ENCODE peak calls at places on chromosomes 3 and 15, in five cellular contexts. One of them, this sample, is unnamed.

GRCh38 chr3:76776927-76777326 is 263.0 kb upstream of the ROBO2 start:
- DNase-seq in B cell: no peak
- DNase-seq in IMR-90: no peak
- DNase-seq in colonic mucosa: no peak
- DNase-seq in AG09309: no peak
- DNase-seq in this sample: no peak

GRCh38 chr3:39249453-39250115 is 30.3 kb downstream of the CX3CR1 start:
- DNase-seq in B cell: no peak
- DNase-seq in IMR-90: no peak
- DNase-seq in colonic mucosa: no peak
- DNase-seq in AG09309: no peak
- DNase-seq in this sample: no peak

GRCh38 chr3:135865085-135865484 is 100.4 kb upstream of the PPP2R3A start:
- DNase-seq in B cell: no peak
- DNase-seq in IMR-90: peak
- DNase-seq in colonic mucosa: no peak
- DNase-seq in AG09309: no peak
- DNase-seq in this sample: no peak

GRCh38 chr3:194604837-194605236 is 28.4 kb downstream of the TMEM44 start:
- DNase-seq in B cell: no peak
- DNase-seq in IMR-90: no peak
- DNase-seq in colonic mucosa: no peak
- DNase-seq in AG09309: no peak
- DNase-seq in this sample: no peak

GRCh38 chr15:57495554-57496235 is 96.0 kb upstream of the MYZAP start:
- DNase-seq in B cell: no peak
- DNase-seq in IMR-90: no peak
- DNase-seq in colonic mucosa: no peak
- DNase-seq in AG09309: no peak
- DNase-seq in this sample: no peak

GRCh38 chr3:55416381-55416821 is 70.7 kb downstream of the WNT5A start:
- DNase-seq in B cell: no peak
- DNase-seq in IMR-90: peak
- DNase-seq in colonic mucosa: no peak
- DNase-seq in AG09309: peak
- DNase-seq in this sample: no peak

GRCh38 chr3:43796041-43796596 is 105.4 kb downstream of the ABHD5 start:
- DNase-seq in B cell: no peak
- DNase-seq in IMR-90: no peak
- DNase-seq in colonic mucosa: no peak
- DNase-seq in AG09309: no peak
- DNase-seq in this sample: no peak

GRCh38 chr3:171157980-171158379 is 131.5 kb upstream of the SLC2A2 start:
- DNase-seq in B cell: no peak
- DNase-seq in IMR-90: no peak
- DNase-seq in colonic mucosa: no peak
- DNase-seq in AG09309: no peak
- DNase-seq in this sample: no peak

GRCh38 chr15:43799945-43800285 is at the start of gene SERINC4:
- DNase-seq in B cell: no peak
- DNase-seq in IMR-90: no peak
- DNase-seq in colonic mucosa: no peak
- DNase-seq in AG09309: no peak
- DNase-seq in this sample: no peak

GRCh38 chr3:38205472-38205805 is 40.1 kb downstream of the OXSR1 start:
- DNase-seq in B cell: no peak
- DNase-seq in IMR-90: no peak
- DNase-seq in colonic mucosa: no peak
- DNase-seq in AG09309: no peak
- DNase-seq in this sample: no peak

GRCh38 chr3:60708191-60708975 is 542.9 kb downstream of the FHIT start:
- DNase-seq in B cell: no peak
- DNase-seq in IMR-90: peak
- DNase-seq in colonic mucosa: no peak
- DNase-seq in AG09309: no peak
- DNase-seq in this sample: no peak

GRCh38 chr3:196537319-196537984 is 22.3 kb upstream of the SMCO1 start:
- DNase-seq in B cell: peak
- DNase-seq in IMR-90: peak
- DNase-seq in colonic mucosa: peak
- DNase-seq in AG09309: no peak
- DNase-seq in this sample: no peak

GRCh38 chr3:37964716-37965115 is 25.9 kb upstream of the VILL start:
- DNase-seq in B cell: no peak
- DNase-seq in IMR-90: no peak
- DNase-seq in colonic mucosa: no peak
- DNase-seq in AG09309: no peak
- DNase-seq in this sample: no peak

GRCh38 chr3:38726751-38727150 is 77.3 kb upstream of the SCN5A start:
- DNase-seq in B cell: no peak
- DNase-seq in IMR-90: no peak
- DNase-seq in colonic mucosa: no peak
- DNase-seq in AG09309: no peak
- DNase-seq in this sample: no peak

GRCh38 chr3:167406876-167407492 is 26.9 kb upstream of the ZBBX start:
- DNase-seq in B cell: no peak
- DNase-seq in IMR-90: peak
- DNase-seq in colonic mucosa: no peak
- DNase-seq in AG09309: no peak
- DNase-seq in this sample: no peak
- TF ChIP-seq CTCF in B cell: peak
- TF ChIP-seq CTCF in IMR-90: peak
- TF ChIP-seq CTCF in colonic mucosa: no peak
- TF ChIP-seq CTCF in AG09309: no peak
- TF ChIP-seq CTCF in this sample: no peak

GRCh38 chr3:23676093-23676492 is 129.7 kb upstream of the UBE2E1 start:
- DNase-seq in B cell: no peak
- DNase-seq in IMR-90: peak
- DNase-seq in colonic mucosa: no peak
- DNase-seq in AG09309: no peak
- DNase-seq in this sample: no peak
- TF ChIP-seq CTCF in B cell: no peak
- TF ChIP-seq CTCF in IMR-90: peak
- TF ChIP-seq CTCF in colonic mucosa: no peak
- TF ChIP-seq CTCF in AG09309: no peak
- TF ChIP-seq CTCF in this sample: no peak

DNA sequence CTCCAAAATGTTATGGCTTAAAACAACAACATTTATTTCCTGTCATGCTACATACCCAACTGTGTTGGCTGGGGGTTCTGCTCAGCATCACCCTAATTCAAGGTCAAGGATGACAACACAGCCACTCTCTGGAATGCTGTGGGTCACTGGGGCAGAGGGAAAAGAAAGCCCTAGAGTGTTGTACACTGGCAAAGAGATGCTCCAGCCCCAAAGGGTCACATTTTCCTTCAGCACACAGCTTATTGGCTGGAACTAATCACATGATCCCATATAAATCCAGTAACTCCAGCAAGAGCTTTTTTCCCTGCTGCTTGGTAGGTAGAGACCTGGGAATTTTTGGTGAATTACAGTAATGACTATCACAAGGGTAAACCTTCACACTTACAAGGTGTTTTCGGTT is 1041.4 kb downstream of the NTRK3 start:
- DNase-seq in B cell: no peak
- DNase-seq in IMR-90: no peak
- DNase-seq in colonic mucosa: no peak
- DNase-seq in AG09309: no peak
- DNase-seq in this sample: no peak
- TF ChIP-seq CTCF in B cell: no peak
- TF ChIP-seq CTCF in IMR-90: no peak
- TF ChIP-seq CTCF in colonic mucosa: no peak
- TF ChIP-seq CTCF in AG09309: no peak
- TF ChIP-seq CTCF in this sample: no peak

DNA sequence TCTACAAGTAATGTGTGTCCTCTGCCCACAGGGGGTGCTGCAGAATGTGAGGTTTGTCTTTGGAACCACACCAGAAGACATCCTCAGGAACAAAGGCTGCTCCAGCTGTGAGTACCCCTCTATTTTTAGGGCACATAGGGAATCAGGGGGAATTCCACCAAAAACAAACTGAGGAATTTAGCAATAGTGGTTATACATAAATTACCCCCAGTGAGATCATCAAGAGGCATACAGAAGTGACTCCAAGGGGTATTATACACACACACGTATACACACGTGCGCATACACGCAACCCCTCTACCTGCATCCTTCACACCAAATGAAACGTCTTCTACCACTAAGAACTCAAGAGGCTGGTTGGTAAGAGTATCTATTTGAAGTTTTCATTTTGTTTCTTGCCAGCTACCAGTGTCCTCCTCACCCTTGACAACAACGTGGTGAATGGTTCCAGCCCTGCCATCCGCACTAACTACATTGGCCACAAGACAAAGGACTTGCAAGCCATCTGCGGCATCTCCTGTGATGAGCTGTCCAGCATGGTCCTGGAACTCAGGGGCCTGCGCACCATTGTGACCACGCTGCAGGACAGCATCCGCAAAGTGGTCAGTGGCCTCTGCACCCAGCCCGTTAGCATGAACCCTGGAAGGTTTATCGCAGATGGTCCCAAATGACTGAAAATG is 2.8 kb downstream of the THBS1 start:
- DNase-seq in B cell: no peak
- DNase-seq in IMR-90: peak
- DNase-seq in colonic mucosa: peak
- DNase-seq in AG09309: peak
- DNase-seq in this sample: no peak
- TF ChIP-seq CTCF in B cell: no peak
- TF ChIP-seq CTCF in IMR-90: peak
- TF ChIP-seq CTCF in colonic mucosa: no peak
- TF ChIP-seq CTCF in AG09309: peak
- TF ChIP-seq CTCF in this sample: no peak

DNA sequence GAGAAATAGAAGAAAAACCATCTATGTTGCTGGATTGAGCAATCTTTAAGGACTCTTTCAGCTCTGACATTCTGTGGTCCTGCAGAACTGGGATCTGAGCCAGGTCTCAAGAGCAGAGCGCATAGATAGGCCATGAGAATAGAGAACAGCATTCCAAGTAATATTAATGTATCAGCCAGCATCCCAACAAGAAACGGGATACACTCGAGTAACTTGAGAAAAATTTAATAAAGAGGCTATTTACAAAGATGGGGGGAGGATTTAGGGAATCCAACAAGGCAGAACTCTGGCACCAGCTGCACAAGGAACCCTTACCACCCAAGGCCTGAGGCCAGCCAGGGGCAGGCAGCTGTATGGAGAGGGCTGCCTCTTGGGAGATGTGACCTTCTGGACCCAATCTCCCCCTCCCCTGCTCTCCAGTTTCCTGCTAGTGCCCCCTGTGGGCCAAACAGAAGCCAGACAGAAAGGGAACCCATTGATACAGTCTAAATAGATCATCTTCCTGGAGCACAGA is 8.2 kb downstream of the TMOD2 start:
- DNase-seq in B cell: no peak
- DNase-seq in IMR-90: peak
- DNase-seq in colonic mucosa: peak
- DNase-seq in AG09309: peak
- DNase-seq in this sample: no peak
- TF ChIP-seq CTCF in B cell: no peak
- TF ChIP-seq CTCF in IMR-90: peak
- TF ChIP-seq CTCF in colonic mucosa: no peak
- TF ChIP-seq CTCF in AG09309: peak
- TF ChIP-seq CTCF in this sample: no peak

GRCh38 chr15:50262533-50262932 is 3.0 kb downstream of the HDC start:
- DNase-seq in B cell: no peak
- DNase-seq in IMR-90: no peak
- DNase-seq in colonic mucosa: no peak
- DNase-seq in AG09309: no peak
- DNase-seq in this sample: no peak

GRCh38 chr15:50260969-50261496 is 4.5 kb downstream of the HDC start:
- DNase-seq in B cell: no peak
- DNase-seq in IMR-90: no peak
- DNase-seq in colonic mucosa: no peak
- DNase-seq in AG09309: no peak
- DNase-seq in this sample: no peak

GRCh38 chr15:50265620-50266019 is at the start of gene HDC:
- DNase-seq in B cell: no peak
- DNase-seq in IMR-90: no peak
- DNase-seq in colonic mucosa: no peak
- DNase-seq in AG09309: no peak
- DNase-seq in this sample: no peak

GRCh38 chr15:50259276-50259675 is 6.2 kb downstream of the HDC start:
- DNase-seq in B cell: no peak
- DNase-seq in IMR-90: no peak
- DNase-seq in colonic mucosa: no peak
- DNase-seq in AG09309: no peak
- DNase-seq in this sample: no peak

GRCh38 chr15:50261979-50262378 is 3.5 kb downstream of the HDC start:
- DNase-seq in B cell: no peak
- DNase-seq in IMR-90: no peak
- DNase-seq in colonic mucosa: no peak
- DNase-seq in AG09309: no peak
- DNase-seq in this sample: no peak
- TF ChIP-seq CTCF in B cell: no peak
- TF ChIP-seq CTCF in IMR-90: no peak
- TF ChIP-seq CTCF in colonic mucosa: no peak
- TF ChIP-seq CTCF in AG09309: no peak
- TF ChIP-seq CTCF in this sample: no peak

GRCh38 chr3:11878837-11879236 is 32.2 kb upstream of the TAMM41 start:
- DNase-seq in B cell: no peak
- DNase-seq in IMR-90: no peak
- DNase-seq in colonic mucosa: no peak
- DNase-seq in AG09309: no peak
- DNase-seq in this sample: no peak
- TF ChIP-seq CTCF in B cell: no peak
- TF ChIP-seq CTCF in IMR-90: no peak
- TF ChIP-seq CTCF in colonic mucosa: no peak
- TF ChIP-seq CTCF in AG09309: no peak
- TF ChIP-seq CTCF in this sample: no peak